ENCODE peak calls at places on chromosomes 12 and 14, in five cellular contexts. N, J, B, U and L are unnamed samples.

GRCh38 chr12:107310621-107311020 is 217.3 kb upstream of the CRY1 start:
- DNase-seq in U (no peak), N (no peak), B (no peak), J (no peak), L (no peak)

GRCh38 chr12:131965073-131965472 is 15.3 kb downstream of the EP400 start:
- DNase-seq in B (no peak), U (no peak), J (no peak), N (no peak), L (no peak)

GRCh38 chr12:49322367-49322707 is 718 bp upstream of the TROAP start:
- DNase-seq in U (no peak), J (no peak), B (no peak), N (no peak), L (no peak)

GRCh38 chr12:85713368-85713767 is 122.8 kb downstream of the RASSF9 start:
- DNase-seq in J (no peak), N (no peak), B (no peak), U (no peak), L (no peak)

GRCh38 chr14:89911018-89911919 is 43.3 kb downstream of the EFCAB11 start:
- DNase-seq in J (peak; percentile 35), N (no peak), U (no peak), B (no peak), L (no peak)

GRCh38 chr12:38921025-38921677 is 15.8 kb upstream of the CPNE8 start:
- DNase-seq in N (peak; percentile 37), J (peak; percentile 69), U (no peak), B (peak; percentile 67), L (no peak)

GRCh38 chr14:93976477-93977057 is at the start of gene ASB2:
- DNase-seq in B (no peak), J (no peak), U (no peak), N (no peak), L (no peak)

GRCh38 chr14:24398943-24399801 is at the start of gene NYNRIN:
- DNase-seq in B (peak; percentile 52), J (peak; percentile 56), U (no peak), N (no peak), L (no peak)

GRCh38 chr12:117643971-117644370 is 282.5 kb upstream of the NOS1 start:
- DNase-seq in U (no peak), J (no peak), B (no peak), N (no peak), L (no peak)

GRCh38 chr12:43758247-43758727 is 303 bp downstream of the PUS7L start:
- DNase-seq in N (peak; percentile 39), B (peak; percentile 52), U (peak; percentile 7), J (peak; percentile 50), L (peak; percentile 22)

GRCh38 chr12:119679490-119679889 is 11.6 kb downstream of the PRKAB1 start:
- DNase-seq in N (no peak), B (no peak), U (no peak), J (no peak), L (no peak)

GRCh38 chr14:92572050-92572449 is 58.5 kb downstream of the RIN3 start:
- DNase-seq in B (no peak), U (no peak), N (no peak), J (no peak), L (no peak)

DNA sequence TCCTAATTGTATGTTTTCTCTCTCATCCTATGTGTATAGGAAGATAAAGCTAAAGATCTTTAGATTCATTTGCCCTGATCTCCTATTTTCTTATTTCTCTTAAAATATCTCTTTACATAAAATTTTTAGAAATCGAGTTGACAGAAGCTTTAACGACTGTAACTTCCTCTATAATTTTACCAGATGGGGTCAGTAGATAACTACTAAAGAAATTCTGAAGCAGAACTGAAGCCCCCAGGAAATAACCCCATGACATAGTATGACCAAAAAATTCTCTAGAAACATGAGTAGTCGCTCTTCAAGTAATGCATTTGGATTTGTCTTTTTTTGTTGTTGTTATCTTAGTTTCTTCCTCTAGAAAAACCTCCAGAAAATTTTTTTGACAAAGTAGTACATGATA is 288.0 kb downstream of the ERC1 start:
- DNase-seq in J (no peak), B (peak; percentile 28), U (no peak), N (no peak), L (no peak)
- TF ChIP-seq POLR2A in J (no peak), B (no peak), U (no peak), N (no peak), L (no peak)

GRCh38 chr12:76781321-76781720 is 17.4 kb downstream of the ZDHHC17 start:
- DNase-seq in N (no peak), J (no peak), U (no peak), B (no peak), L (no peak)
- TF ChIP-seq POLR2A in N (no peak), J (no peak), U (no peak), B (no peak), L (no peak)

GRCh38 chr12:51244269-51244668 is 5.6 kb downstream of the DAZAP2 start:
- DNase-seq in U (no peak), B (no peak), N (no peak), J (no peak), L (no peak)
- TF ChIP-seq POLR2A in U (no peak), B (no peak), N (no peak), J (no peak), L (no peak)

DNA sequence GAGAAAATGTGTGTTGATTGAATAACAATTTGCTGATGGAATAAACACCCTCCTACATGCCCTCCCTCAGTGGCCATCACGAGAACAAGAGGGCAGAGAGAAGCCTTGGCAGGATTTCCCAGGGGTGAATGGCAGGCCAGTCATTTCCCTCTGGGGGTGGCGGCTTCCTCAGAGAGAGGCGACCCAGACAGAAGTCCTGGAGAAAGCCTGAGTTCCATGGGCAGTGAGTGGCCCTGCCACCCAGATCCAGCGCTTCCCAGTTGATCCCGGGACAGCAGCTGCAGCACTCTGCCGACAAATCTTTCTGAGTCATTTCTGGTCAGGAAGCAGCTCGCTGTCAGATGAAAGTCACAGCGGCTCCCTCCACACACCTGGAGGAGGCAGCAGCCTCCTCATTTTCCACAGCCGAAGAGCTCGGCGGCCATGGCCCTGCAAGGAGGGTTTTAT is 123.0 kb downstream of the SCARB1 start:
- DNase-seq in N (no peak), U (no peak), B (no peak), J (no peak), L (peak; percentile 67)
- TF ChIP-seq POLR2A in N (no peak), U (no peak), B (no peak), J (no peak), L (no peak)

GRCh38 chr14:68816183-68816942 is 23.5 kb upstream of the ZFP36L1 start:
- DNase-seq in J (peak; percentile 92), B (peak; percentile 84), N (peak; percentile 93), U (peak; percentile 93), L (peak; percentile 76)
- TF ChIP-seq POLR2A in J (peak; percentile 75), B (no peak), N (peak; percentile 48), U (peak; percentile 41), L (no peak)

GRCh38 chr14:58298477-58298879 is at the start of gene ARID4A:
- DNase-seq in J (peak; percentile 92), N (no peak), U (no peak), B (no peak), L (no peak)
- TF ChIP-seq POLR2A in J (peak; percentile 93), N (peak; percentile 68), U (peak; percentile 35), B (peak; percentile 78), L (peak; percentile 63)